ENCODE peak calls at places on chromosome 20, in six cellular contexts. A is neural progenitor cell, K is psoas muscle, F is mesendoderm, O is upper lobe of left lung, B is heart right ventricle. G is an unnamed sample.

GRCh38 chr20:18983796-18984195 is 170.2 kb downstream of the SCP2D1 start:
- DNase-seq in O (no peak), B (no peak), A (no peak), F (no peak), K (no peak), G (no peak)

GRCh38 chr20:57392130-57392445 is 892 bp downstream of the RBM38 start:
- DNase-seq in B (no peak), A (peak; percentile 30), F (no peak), O (no peak), K (no peak), G (peak; percentile 50)

GRCh38 chr20:50270569-50270968 is 79.9 kb downstream of the CEBPB start:
- DNase-seq in B (peak; percentile 55), A (no peak), K (no peak), O (no peak), F (no peak), G (no peak)

GRCh38 chr20:3777726-3778629 is 3.3 kb downstream of the SPEF1 start:
- DNase-seq in K (peak; percentile 63), O (peak; percentile 92), F (peak; percentile 74), A (peak; percentile 81), B (peak; percentile 65), G (no peak)

GRCh38 chr20:19981091-19981490 is 36.1 kb upstream of the NAA20 start:
- DNase-seq in B (no peak), O (no peak), K (no peak), A (no peak), F (peak; percentile 57), G (peak; percentile 55)

GRCh38 chr20:54172856-54173652 is 732 bp downstream of the CYP24A1 start:
- DNase-seq in A (peak; percentile 73), B (no peak), K (no peak), O (peak; percentile 75), F (peak; percentile 57), G (no peak)

GRCh38 chr20:35617397-35618031 is 1.9 kb downstream of the SPAG4 start:
- DNase-seq in B (peak; percentile 43), K (peak; percentile 51), A (peak; percentile 79), O (peak; percentile 66), F (peak; percentile 86), G (peak; percentile 75)

GRCh38 chr20:4457566-4458543 is 263.9 kb upstream of the PRND start:
- DNase-seq in B (no peak), K (no peak), F (peak; percentile 82), A (peak; percentile 62), O (no peak), G (no peak)

GRCh38 chr20:13683833-13684232 is 45.1 kb upstream of the TASP1 start:
- DNase-seq in O (no peak), B (no peak), F (peak; percentile 19), K (no peak), A (no peak), G (no peak)

GRCh38 chr20:56517211-56517610 is 7.3 kb upstream of the FAM209A start:
- DNase-seq in A (no peak), F (no peak), K (no peak), B (no peak), O (no peak), G (no peak)

GRCh38 chr20:35899064-35899463 is 55.2 kb downstream of the SCAND1 start:
- DNase-seq in O (no peak), A (no peak), F (no peak), K (no peak), B (no peak), G (no peak)

GRCh38 chr20:35511814-35512420 is 17.5 kb downstream of the C20orf173 start:
- DNase-seq in K (no peak), F (peak; percentile 46), B (no peak), A (peak; percentile 35), O (no peak), G (no peak)

GRCh38 chr20:44112889-44113641 is 73.9 kb downstream of the JPH2 start:
- DNase-seq in F (no peak), B (no peak), A (no peak), K (no peak), O (peak; percentile 31), G (no peak)

GRCh38 chr20:50283922-50284810 is 93.5 kb downstream of the CEBPB start:
- DNase-seq in A (no peak), B (no peak), K (peak; percentile 74), O (no peak), F (no peak), G (no peak)

GRCh38 chr20:53763707-53764415 is 170.2 kb upstream of the ZNF217 start:
- DNase-seq in K (no peak), F (peak; percentile 79), B (no peak), O (no peak), A (peak; percentile 49), G (peak; percentile 33)

GRCh38 chr20:1382670-1383069 is 10.2 kb downstream of the FKBP1A start:
- DNase-seq in A (no peak), F (no peak), B (no peak), K (no peak), O (no peak), G (no peak)

GRCh38 chr20:57310821-57311514 is 18.6 kb upstream of the SPO11 start:
- DNase-seq in K (no peak), F (no peak), O (no peak), A (no peak), B (no peak), G (no peak)

GRCh38 chr20:43448748-43449535 is 8.8 kb upstream of the SRSF6 start:
- DNase-seq in F (peak; percentile 66), B (no peak), O (no peak), A (peak; percentile 67), K (no peak), G (no peak)

GRCh38 chr20:44683263-44684046 is 31.7 kb upstream of the CCN5 start:
- DNase-seq in O (no peak), K (no peak), A (peak; percentile 79), F (peak; percentile 82), B (no peak), G (peak; percentile 36)

GRCh38 chr20:39206899-39207564 is 244.9 kb downstream of the DHX35 start:
- DNase-seq in O (no peak), K (no peak), B (no peak), A (no peak), F (no peak), G (no peak)

GRCh38 chr20:33894798-33895197 is 83.7 kb downstream of the CHMP4B start:
- DNase-seq in F (no peak), B (no peak), A (no peak), O (no peak), K (no peak), G (no peak)

GRCh38 chr20:32506721-32507120 is 78.4 kb downstream of the NOL4L start:
- DNase-seq in A (no peak), B (no peak), F (peak; percentile 93), O (no peak), K (no peak), G (no peak)

GRCh38 chr20:4925842-4926530 is 75.3 kb downstream of the SLC23A2 start:
- DNase-seq in K (peak; percentile 64), O (no peak), A (no peak), F (no peak), B (peak; percentile 78), G (peak; percentile 76)

GRCh38 chr20:3980260-3981131 is 34.9 kb downstream of the RNF24 start:
- DNase-seq in A (no peak), F (peak; percentile 31), B (no peak), O (no peak), K (peak; percentile 19), G (peak; percentile 56)

GRCh38 chr20:22511943-22512910 is 72.1 kb downstream of the FOXA2 start:
- DNase-seq in B (no peak), F (no peak), A (peak; percentile 47), O (peak; percentile 36), K (no peak), G (no peak)

GRCh38 chr20:35568645-35569044 is 26.8 kb downstream of the ERGIC3 start:
- DNase-seq in A (peak; percentile 21), B (no peak), F (peak; percentile 73), K (no peak), O (no peak), G (no peak)

GRCh38 chr20:47544852-47545251 is 43.2 kb downstream of the NCOA3 start:
- DNase-seq in O (no peak), F (no peak), K (no peak), B (no peak), A (no peak), G (no peak)

GRCh38 chr20:58471161-58471834 is 43.9 kb downstream of the APCDD1L start:
- DNase-seq in B (peak; percentile 76), K (no peak), O (peak; percentile 73), A (no peak), F (no peak), G (no peak)
- H3K4me3 ChIP-seq in B (no peak overlapping the region), K (no peak overlapping the region), O (no peak overlapping the region), A (no peak overlapping the region), F (no peak overlapping the region), G (no peak overlapping the region)

DNA sequence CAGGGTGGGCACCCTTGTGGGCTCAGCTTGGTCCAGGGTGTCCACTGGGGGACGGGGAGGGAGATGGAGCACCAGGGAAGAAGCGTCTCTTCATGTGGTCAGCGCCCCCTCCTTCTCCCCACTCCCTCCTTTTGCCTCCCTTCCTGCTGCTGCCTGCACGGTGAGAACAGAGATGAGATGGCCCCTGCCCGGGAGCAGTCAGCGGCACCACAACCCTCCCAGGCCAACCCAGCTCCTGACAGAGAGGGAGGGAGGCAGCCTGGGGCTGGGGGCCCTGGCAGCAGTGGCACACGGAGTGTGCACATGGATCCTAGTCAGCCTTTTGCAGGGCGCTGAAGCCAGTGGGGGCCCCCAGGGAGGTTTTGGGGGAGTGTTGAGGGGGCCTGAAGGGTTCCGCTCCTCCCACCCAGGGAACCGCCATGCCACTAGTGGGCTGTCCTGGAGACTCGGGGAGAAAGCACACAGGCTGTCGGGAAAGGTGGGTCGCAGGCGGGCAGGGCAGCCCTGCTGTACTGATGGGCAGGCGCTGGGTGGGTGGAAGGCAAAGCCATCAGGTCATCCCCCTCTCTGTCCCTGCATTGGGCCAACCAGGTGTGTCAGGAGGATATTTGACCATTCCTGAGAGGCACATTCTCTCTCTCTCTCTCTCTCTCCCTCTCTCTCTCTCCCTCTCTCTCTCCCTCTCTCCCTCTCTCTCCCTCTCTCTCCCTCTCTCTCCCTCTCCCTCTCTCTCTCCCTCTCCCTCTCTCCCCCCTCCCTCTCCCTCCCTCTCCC is 94.3 kb upstream of the BHLHE23 start:
- DNase-seq in K (peak; percentile 5), A (no peak), B (no peak), O (no peak), F (no peak), G (no peak)
- H3K27me3 ChIP-seq in K (no peaks in the 10 kb centered on the region), A (peaks cover 72% of the 10 kb centered on the region), B (peaks cover 68% of the 10 kb centered on the region), O (no peaks in the 10 kb centered on the region), F (peaks cover 24% of the 10 kb centered on the region), G (peaks cover 26% of the 10 kb centered on the region)

GRCh38 chr20:48722002-48722731 is 105.6 kb downstream of the PREX1 start:
- DNase-seq in A (no peak), B (no peak), F (no peak), O (no peak), K (no peak), G (peak; percentile 59)
- H3K36me3 ChIP-seq in A (no peaks in the 10 kb centered on the region), B (no peaks in the 10 kb centered on the region), F (peaks cover 9% of the 10 kb centered on the region), O (no peaks in the 10 kb centered on the region), K (no peaks in the 10 kb centered on the region), G (no peaks in the 10 kb centered on the region)

GRCh38 chr20:10573273-10573950 is 100.4 kb downstream of the JAG1 start:
- DNase-seq in F (no peak), B (no peak), K (no peak), A (no peak), O (no peak), G (no peak)

GRCh38 chr20:10572853-10573252 is 100.9 kb downstream of the JAG1 start:
- DNase-seq in A (no peak), O (no peak), B (no peak), K (no peak), F (no peak), G (no peak)

GRCh38 chr20:10576411-10576810 is 97.4 kb downstream of the JAG1 start:
- DNase-seq in B (no peak), F (no peak), A (no peak), K (no peak), O (no peak), G (no peak)

GRCh38 chr20:10571313-10571815 is 102.4 kb downstream of the JAG1 start:
- DNase-seq in O (no peak), B (no peak), A (no peak), K (no peak), F (peak; percentile 57), G (no peak)

GRCh38 chr20:10573951-10574339 is 99.9 kb downstream of the JAG1 start:
- DNase-seq in B (no peak), A (no peak), F (no peak), K (no peak), O (no peak), G (no peak)
- H3K4me3 ChIP-seq in B (no peak overlapping the region), A (no peak overlapping the region), F (no peak overlapping the region), K (no peak overlapping the region), O (no peak overlapping the region), G (no peak overlapping the region)

G was measured in MG63.